ENCODE peak calls at places on chromosomes 6 and 20, in six cellular contexts. K is H1, J is ovary, O is A549, U is HepG2, N is stomach. R is an unnamed sample.
A peak's percentile ranks its signal among the peaks of the same experiment; 100 is the strongest.

GRCh38 chr6:16752206-16752867 is 8.9 kb downstream of the ATXN1 start:
- DNase-seq in K (no peak), J (no peak), N (no peak), U (peak; percentile 74), O (peak; percentile 25), R (no peak)

GRCh38 chr20:37885593-37886507 is 17.1 kb upstream of the VSTM2L start:
- DNase-seq in K (no peak), O (no peak), U (peak; percentile 69), N (no peak), J (no peak), R (no peak)

GRCh38 chr20:24755411-24755922 is 193.6 kb upstream of the CST7 start:
- DNase-seq in N (peak; percentile 18), K (no peak), O (no peak), J (no peak), U (peak; percentile 92), R (no peak)

GRCh38 chr6:107179004-107179403 is 63.7 kb upstream of the BEND3 start:
- DNase-seq in K (no peak), J (no peak), N (no peak), U (no peak), O (no peak), R (no peak)

GRCh38 chr6:136181191-136181833 is 68.8 kb downstream of the MTFR2 start:
- DNase-seq in K (no peak), U (no peak), O (no peak), N (no peak), J (no peak), R (no peak)

GRCh38 chr6:122953766-122954165 is 42.3 kb upstream of the CLVS2 start:
- DNase-seq in K (no peak), N (no peak), U (no peak), O (no peak), J (no peak), R (no peak)

GRCh38 chr20:34948030-34948429 is 7.6 kb downstream of the GSS start:
- DNase-seq in N (no peak), K (no peak), O (no peak), J (no peak), U (no peak), R (no peak)

GRCh38 chr20:23655551-23656211 is 17.9 kb upstream of the CST3 start:
- DNase-seq in K (peak; percentile 50), J (peak; percentile 43), U (no peak), O (no peak), N (no peak), R (peak; percentile 85)

GRCh38 chr6:166955121-166955864 is 1.1 kb downstream of the RNASET2 start:
- DNase-seq in O (peak; percentile 3), J (no peak), N (peak; percentile 49), K (no peak), U (no peak), R (peak; percentile 73)

GRCh38 chr6:49220293-49220692 is 242.8 kb downstream of the MMUT start:
- DNase-seq in O (no peak), N (no peak), U (no peak), K (no peak), J (no peak), R (no peak)

GRCh38 chr6:27604986-27605385 is 132.1 kb upstream of the ZNF184 start:
- DNase-seq in U (no peak), N (no peak), O (no peak), J (no peak), K (no peak), R (no peak)

GRCh38 chr6:1619666-1620503 is 10.2 kb downstream of the FOXC1 start:
- DNase-seq in K (peak; percentile 83), N (no peak), J (no peak), O (no peak), U (no peak), R (peak; percentile 56)

GRCh38 chr20:44176833-44177533 is 10.0 kb downstream of the JPH2 start:
- DNase-seq in N (peak; percentile 48), U (no peak), J (no peak), O (no peak), K (no peak), R (peak; percentile 75)
- H3K4me1 ChIP-seq in N (peaks cover 4% of the 10 kb centered on the region), U (peaks cover 5% of the 10 kb centered on the region), J (no peaks in the 10 kb centered on the region), O (peaks cover 10% of the 10 kb centered on the region), K (peaks cover 2% of the 10 kb centered on the region), R (peaks cover 86% of the 10 kb centered on the region)

DNA sequence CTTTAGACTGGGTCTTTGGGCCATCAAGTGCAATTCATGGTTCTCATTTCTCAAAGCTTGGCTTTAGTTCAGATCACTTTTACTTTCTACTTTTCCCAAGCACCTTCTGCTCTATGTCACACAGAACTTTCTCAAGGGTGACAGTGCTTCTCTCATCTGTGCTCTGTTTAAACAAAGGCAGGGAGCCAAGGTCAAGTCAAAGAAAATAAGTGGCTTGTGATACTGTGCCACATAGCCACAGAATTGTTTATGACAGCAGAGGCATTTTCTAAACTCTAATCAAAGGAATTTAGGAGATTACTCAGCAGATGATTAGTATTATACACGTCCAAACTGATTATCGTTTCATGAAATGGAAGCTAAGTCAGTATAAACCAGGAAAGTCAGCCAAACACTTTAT is 348.0 kb downstream of the HDGFL1 start:
- DNase-seq in U (no peak), K (no peak), J (no peak), O (no peak), N (no peak), R (no peak)
- TF ChIP-seq EP300 in U (no peak), K (no peak), J (no peak), O (no peak), N (no peak), R (no peak)

GRCh38 chr6:41941280-41942044 is at the start of gene CCND3:
- DNase-seq in O (peak; percentile 55), J (peak; percentile 87), N (peak; percentile 92), K (peak; percentile 83), U (peak; percentile 85), R (peak; percentile 94)
- H3K4me1 ChIP-seq in O (peaks cover 55% of the 10 kb centered on the region), J (peaks cover 10% of the 10 kb centered on the region), N (peaks cover 50% of the 10 kb centered on the region), K (peaks cover 28% of the 10 kb centered on the region), U (peaks cover 31% of the 10 kb centered on the region), R (peaks cover 53% of the 10 kb centered on the region)

GRCh38 chr6:161458199-161458598 is 184.3 kb upstream of the AGPAT4 start:
- DNase-seq in O (no peak), U (no peak), N (no peak), K (no peak), J (no peak), R (no peak)
- TF ChIP-seq EP300 in O (no peak), U (no peak), N (no peak), K (no peak), J (no peak), R (no peak)

GRCh38 chr20:56624786-56625681 is 4.1 kb upstream of the TFAP2C start:
- DNase-seq in O (no peak), U (no peak), K (peak; percentile 69), J (no peak), N (no peak), R (no peak)
- H3K4me1 ChIP-seq in O (no peaks in the 10 kb centered on the region), U (no peaks in the 10 kb centered on the region), K (peaks cover 14% of the 10 kb centered on the region), J (peaks cover 3% of the 10 kb centered on the region), N (peaks cover 39% of the 10 kb centered on the region), R (peaks cover 40% of the 10 kb centered on the region)

R was measured in sigmoid colon.